ENCODE peak calls at places on chromosomes 4 and X, in four cellular contexts. One of them, this sample, is unnamed.

GRCh38 chr4:176587920-176588319 is 204.8 kb downstream of the VEGFC start:
- DNase-seq in stimulated activated CD8-positive, alpha-beta memory T cell treated with anti-CD3 and anti-CD28 coated beads, Interleukin-12 subunit alpha, Interleukin-12 subunit beta, amount 100 ng/mL, for 1 hour: no peak
- DNase-seq in DMS79: no peak
- DNase-seq in aorta: no peak
- DNase-seq in this sample: no peak

GRCh38 chrX:18654873-18655836 is 16.8 kb downstream of the RS1 start:
- DNase-seq in stimulated activated CD8-positive, alpha-beta memory T cell treated with anti-CD3 and anti-CD28 coated beads, Interleukin-12 subunit alpha, Interleukin-12 subunit beta, amount 100 ng/mL, for 1 hour: no peak
- DNase-seq in DMS79: no peak
- DNase-seq in aorta: no peak
- DNase-seq in this sample: no peak

GRCh38 chr4:168183717-168184571 is 91.6 kb downstream of the ANXA10 start:
- DNase-seq in stimulated activated CD8-positive, alpha-beta memory T cell treated with anti-CD3 and anti-CD28 coated beads, Interleukin-12 subunit alpha, Interleukin-12 subunit beta, amount 100 ng/mL, for 1 hour: no peak
- DNase-seq in DMS79: no peak
- DNase-seq in aorta: no peak
- DNase-seq in this sample: peak; percentile 1

GRCh38 chr4:1489639-1489995 is 83.4 kb upstream of the NKX1-1 start:
- DNase-seq in stimulated activated CD8-positive, alpha-beta memory T cell treated with anti-CD3 and anti-CD28 coated beads, Interleukin-12 subunit alpha, Interleukin-12 subunit beta, amount 100 ng/mL, for 1 hour: no peak
- DNase-seq in DMS79: no peak
- DNase-seq in aorta: no peak
- DNase-seq in this sample: no peak

GRCh38 chr4:147969573-147969972 is 237.7 kb downstream of the ARHGAP10 start:
- DNase-seq in stimulated activated CD8-positive, alpha-beta memory T cell treated with anti-CD3 and anti-CD28 coated beads, Interleukin-12 subunit alpha, Interleukin-12 subunit beta, amount 100 ng/mL, for 1 hour: no peak
- DNase-seq in DMS79: no peak
- DNase-seq in aorta: no peak
- DNase-seq in this sample: no peak

GRCh38 chr4:20085156-20085555 is 166.5 kb upstream of the SLIT2 start:
- DNase-seq in stimulated activated CD8-positive, alpha-beta memory T cell treated with anti-CD3 and anti-CD28 coated beads, Interleukin-12 subunit alpha, Interleukin-12 subunit beta, amount 100 ng/mL, for 1 hour: no peak
- DNase-seq in DMS79: no peak
- DNase-seq in aorta: no peak
- DNase-seq in this sample: no peak

GRCh38 chr4:15234585-15235126 is 193.2 kb upstream of the C1QTNF7 start:
- DNase-seq in stimulated activated CD8-positive, alpha-beta memory T cell treated with anti-CD3 and anti-CD28 coated beads, Interleukin-12 subunit alpha, Interleukin-12 subunit beta, amount 100 ng/mL, for 1 hour: no peak
- DNase-seq in DMS79: no peak
- DNase-seq in aorta: no peak
- DNase-seq in this sample: no peak

GRCh38 chrX:108699368-108699767 is 37.0 kb downstream of the IRS4 start:
- DNase-seq in stimulated activated CD8-positive, alpha-beta memory T cell treated with anti-CD3 and anti-CD28 coated beads, Interleukin-12 subunit alpha, Interleukin-12 subunit beta, amount 100 ng/mL, for 1 hour: no peak
- DNase-seq in DMS79: no peak
- DNase-seq in aorta: no peak
- DNase-seq in this sample: no peak

GRCh38 chr4:145525291-145525740 is 43.7 kb downstream of the SMAD1 start:
- DNase-seq in stimulated activated CD8-positive, alpha-beta memory T cell treated with anti-CD3 and anti-CD28 coated beads, Interleukin-12 subunit alpha, Interleukin-12 subunit beta, amount 100 ng/mL, for 1 hour: no peak
- DNase-seq in DMS79: no peak
- DNase-seq in aorta: no peak
- DNase-seq in this sample: no peak

This sample was measured in KG1.